ENCODE peak calls at places on chromosomes 11 and 22, in ten cellular contexts. O, I, R, N, Z, D, J, M, A and F are unnamed samples. For H3K4me1, the result is how much of the 10 kb centered on the place peaks cover.

GRCh38 chr22:32583921-32584335 is 109.3 kb downstream of the FBXO7 start:
- DNase-seq in O (peak), I (no peak), R (no peak), N (no peak), Z (no peak), D (no peak), J (no peak), M (no peak), A (no peak), F (peak)

GRCh38 chr11:112437096-112437495 is 176.4 kb upstream of the PLET1 start:
- DNase-seq in O (no peak), I (no peak), R (no peak), N (no peak), Z (no peak), D (no peak), J (no peak), M (no peak), A (no peak), F (no peak)

GRCh38 chr11:3228445-3228829 is 3.8 kb downstream of the MRGPRE start:
- DNase-seq in O (no peak), I (no peak), R (no peak), N (no peak), Z (no peak), D (no peak), J (no peak), M (no peak), A (no peak), F (no peak)

GRCh38 chr11:46737699-46738098 is 18.7 kb downstream of the F2 start:
- DNase-seq in O (no peak), I (no peak), R (no peak), N (no peak), Z (no peak), D (no peak), J (no peak), M (no peak), A (no peak), F (no peak)

GRCh38 chr22:50104149-50104548 is 14.3 kb downstream of the MOV10L1 start:
- DNase-seq in O (no peak), I (no peak), R (no peak), N (no peak), Z (no peak), D (no peak), J (no peak), M (no peak), A (no peak), F (no peak)

GRCh38 chr11:79227732-79228416 is 213.0 kb downstream of the TENM4 start:
- DNase-seq in O (no peak), I (no peak), R (no peak), N (no peak), Z (no peak), D (no peak), J (peak), M (no peak), A (no peak), F (no peak)

GRCh38 chr11:72079776-72080325 is 491 bp downstream of the NUMA1 start:
- DNase-seq in O (no peak), I (no peak), R (no peak), N (no peak), Z (peak), D (no peak), J (no peak), M (no peak), A (peak), F (no peak)

GRCh38 chr11:13931356-13931755 is 31.2 kb upstream of the SPON1 start:
- DNase-seq in O (no peak), I (no peak), R (no peak), N (no peak), Z (no peak), D (no peak), J (no peak), M (no peak), A (no peak), F (no peak)

GRCh38 chr22:36220457-36220921 is 18.8 kb downstream of the APOL2 start:
- DNase-seq in O (peak), I (no peak), R (no peak), N (no peak), Z (no peak), D (no peak), J (peak), M (no peak), A (no peak), F (no peak)

GRCh38 chr22:41062146-41062545 is 30.2 kb upstream of the EP300 start:
- DNase-seq in O (no peak), I (no peak), R (no peak), N (no peak), Z (no peak), D (no peak), J (no peak), M (no peak), A (no peak), F (no peak)

GRCh38 chr11:130825621-130826020 is 90.7 kb downstream of the SNX19 start:
- DNase-seq in O (no peak), I (no peak), R (no peak), N (no peak), Z (no peak), D (no peak), J (no peak), M (no peak), A (no peak), F (no peak)

DNA sequence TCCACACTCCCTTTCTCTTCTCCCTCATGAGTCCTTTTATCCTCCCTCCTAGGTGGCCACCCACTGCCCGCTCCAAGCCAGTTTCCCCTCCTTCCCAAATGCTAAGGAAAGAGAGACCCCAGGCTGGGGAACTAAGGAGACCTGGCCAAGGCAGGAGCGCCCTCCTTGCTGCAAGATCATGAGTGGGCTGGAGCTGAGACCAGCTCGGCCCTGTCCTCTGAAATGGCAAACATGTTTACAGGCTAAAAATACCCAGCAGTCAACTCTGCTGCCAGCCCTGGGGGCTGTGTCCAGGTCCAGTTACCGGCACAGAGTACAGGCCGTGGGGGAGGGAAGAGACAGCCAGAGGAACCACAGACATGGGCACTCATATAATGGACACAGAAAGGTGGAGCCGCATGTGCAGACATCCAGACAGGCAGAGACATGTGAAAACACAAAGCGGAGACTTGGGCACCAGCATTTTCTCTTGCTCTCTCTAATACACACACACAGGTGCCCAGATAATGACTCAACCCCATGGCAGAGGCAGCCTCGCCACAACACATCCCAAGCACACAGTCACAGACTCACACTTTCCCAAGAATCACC is 1.2 kb upstream of the AHNAK start:
- DNase-seq in O (no peak), I (peak), R (no peak), N (no peak), Z (no peak), D (no peak), J (peak), M (no peak), A (no peak), F (no peak)
- H3K4me1 ChIP-seq in O (under half), I (half or more), R (under half), N (under half), Z (half or more), D (half or more), J (under half), M (half or more), A (half or more), F (under half)

DNA sequence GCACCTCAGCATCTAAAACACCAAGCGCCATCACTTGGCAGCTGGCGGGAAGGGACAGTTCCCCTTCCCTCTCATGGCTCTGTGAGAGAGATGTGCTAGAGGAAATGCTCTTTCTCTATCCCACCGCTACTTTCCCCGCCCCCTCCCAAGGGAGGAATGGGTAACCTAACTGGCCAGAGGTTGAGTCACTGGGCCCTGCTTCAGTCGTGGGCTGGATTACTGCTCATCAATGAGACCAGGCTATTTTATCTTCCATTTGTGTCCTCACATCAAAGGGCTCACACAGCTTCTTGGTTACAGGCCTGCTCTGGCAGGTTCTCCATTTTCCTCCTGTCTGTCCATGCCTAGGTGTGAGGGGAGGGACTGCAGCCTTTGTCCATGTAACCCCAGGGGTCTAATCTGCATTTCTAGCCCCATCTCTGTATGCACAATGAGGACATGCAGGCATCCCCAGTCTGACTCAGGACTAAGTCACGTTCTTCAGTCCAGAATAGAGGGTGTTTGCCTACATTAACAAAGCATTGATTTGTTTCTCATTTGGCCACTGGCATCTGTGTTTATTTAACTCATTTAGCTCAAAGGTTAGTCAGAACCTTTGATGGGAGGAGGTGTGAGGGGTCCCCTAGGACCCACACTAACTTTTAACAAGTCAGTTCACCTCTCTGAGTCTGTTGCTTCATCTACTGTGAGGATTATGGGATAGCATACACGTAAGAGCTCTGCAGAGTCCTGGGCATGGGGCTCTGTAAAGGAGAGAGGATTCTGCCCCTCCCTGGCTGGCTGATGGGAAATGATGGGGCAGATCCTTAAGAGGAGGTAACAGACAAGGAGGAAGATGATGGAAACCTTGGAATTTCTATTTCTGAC is 99.1 kb downstream of the XRRA1 start:
- DNase-seq in O (no peak), I (no peak), R (no peak), N (no peak), Z (no peak), D (peak), J (peak), M (no peak), A (no peak), F (peak)
- H3K4me3 ChIP-seq in O (no peak), I (no peak), R (no peak), N (no peak), Z (no peak), D (no peak), J (no peak), M (no peak), A (no peak), F (no peak)

DNA sequence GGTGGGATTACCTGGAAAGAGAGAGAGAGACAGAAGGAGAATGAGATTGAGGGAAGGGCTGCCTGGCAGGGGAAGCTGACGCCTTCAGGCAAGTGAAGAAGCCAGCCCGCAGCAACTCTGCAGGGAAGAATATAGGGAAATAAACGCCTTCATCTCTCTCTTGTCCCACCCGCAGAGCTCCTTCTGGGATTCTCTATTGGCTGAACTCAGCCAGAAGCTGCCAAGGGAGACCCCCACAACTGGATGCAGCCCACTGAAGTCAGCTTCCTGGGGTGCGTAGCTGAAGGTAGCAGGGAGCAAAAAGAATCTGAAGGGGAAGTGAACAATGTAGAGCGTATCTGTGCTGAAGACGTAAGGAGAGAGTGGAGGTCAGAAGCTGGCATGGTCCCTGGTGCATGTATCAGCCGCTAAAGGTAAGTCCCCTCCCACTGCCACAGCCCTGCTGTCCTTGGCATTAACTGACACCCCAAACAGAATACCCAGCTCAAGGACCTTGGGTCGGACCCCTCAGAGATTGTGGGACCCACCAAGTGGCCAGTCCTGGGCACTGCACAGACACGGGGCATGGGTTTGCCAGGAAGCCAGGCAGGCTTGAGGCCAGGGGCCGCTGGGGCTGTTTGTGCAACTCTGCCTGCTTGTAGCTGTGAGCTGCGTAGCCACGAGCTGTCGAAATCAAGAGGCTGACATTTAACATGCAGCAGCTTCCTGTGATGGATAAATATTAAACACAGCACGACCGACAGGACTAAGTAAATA is 469.9 kb downstream of the MN1 start:
- DNase-seq in O (peak), I (peak), R (peak), N (no peak), Z (peak), D (peak), J (peak), M (peak), A (peak), F (peak)
- TF ChIP-seq CTCF in O (no peak), I (peak), R (peak), N (peak), Z (peak), D (peak), J (peak), M (peak), A (peak), F (peak)

DNA sequence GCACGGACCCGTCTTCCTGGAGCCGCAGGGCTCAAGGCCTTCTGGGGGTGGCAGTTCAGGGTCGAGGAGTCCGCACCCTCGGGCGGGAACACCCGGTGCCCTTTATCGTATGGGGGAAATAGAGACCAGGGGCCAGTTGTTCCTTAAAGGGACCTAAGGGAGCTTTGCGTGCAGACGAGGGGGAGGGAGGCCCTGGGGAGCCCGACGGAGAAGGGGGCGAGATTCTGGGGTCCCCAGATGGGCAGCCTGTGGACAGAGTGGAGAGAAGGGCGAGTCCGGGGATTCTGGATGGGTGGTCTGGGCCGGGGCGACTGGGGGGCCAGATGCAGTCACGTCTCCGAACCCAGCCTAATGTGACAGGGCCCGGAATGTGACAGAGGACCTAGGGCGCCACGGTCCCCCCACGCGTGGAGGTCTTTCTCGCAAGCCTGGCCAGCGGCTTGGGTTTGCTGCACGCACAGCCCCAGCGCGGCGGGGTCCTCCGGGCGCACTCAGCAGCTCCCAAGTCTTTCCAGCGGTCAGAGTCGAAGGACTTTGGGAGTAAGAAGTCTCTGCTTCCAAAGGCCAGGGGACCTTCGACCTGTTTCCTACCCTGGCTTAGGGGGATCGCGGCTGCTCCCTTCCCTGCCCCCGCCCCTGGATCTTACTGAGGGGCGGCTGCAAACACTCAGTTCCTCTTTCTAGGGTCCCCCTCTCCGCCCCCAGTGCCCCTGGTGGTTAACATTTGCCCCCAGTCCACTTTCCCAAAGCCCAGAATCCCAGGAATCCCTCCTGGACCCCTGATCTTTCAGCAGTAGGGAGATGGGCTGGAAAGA is 542 bp downstream of the TUBA8 start:
- DNase-seq in O (no peak), I (no peak), R (no peak), N (no peak), Z (no peak), D (no peak), J (peak), M (no peak), A (no peak), F (no peak)
- H3K4me1 ChIP-seq in O (under half), I (under half), R (under half), N (under half), Z (under half), D (under half), J (under half), M (under half), A (under half), F (under half)

DNA sequence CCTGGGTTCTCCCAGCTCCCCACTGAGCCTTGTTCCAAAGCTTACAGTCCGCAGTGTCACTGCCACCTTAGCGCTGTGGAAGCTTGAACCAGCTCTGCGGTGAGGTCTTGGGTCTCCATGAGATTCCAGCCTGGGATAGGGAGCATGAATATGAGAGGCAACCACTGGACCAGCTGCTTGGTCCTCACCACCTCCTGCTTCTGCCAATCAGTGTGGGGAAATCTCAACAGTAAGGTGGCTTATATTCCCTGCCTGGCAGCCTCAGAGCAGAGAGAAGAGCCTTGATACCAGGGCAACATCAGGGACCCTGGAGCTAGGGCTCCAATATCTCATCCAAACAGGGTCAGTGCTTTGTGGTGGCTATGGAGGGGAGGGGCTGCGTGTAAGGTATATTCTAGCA is 912 bp downstream of the CD44 start:
- DNase-seq in O (no peak), I (no peak), R (no peak), N (no peak), Z (peak), D (no peak), J (no peak), M (no peak), A (no peak), F (no peak)
- H3K4me3 ChIP-seq in O (peak), I (peak), R (peak), N (peak), Z (peak), D (peak), J (peak), M (peak), A (peak), F (peak)

DNA sequence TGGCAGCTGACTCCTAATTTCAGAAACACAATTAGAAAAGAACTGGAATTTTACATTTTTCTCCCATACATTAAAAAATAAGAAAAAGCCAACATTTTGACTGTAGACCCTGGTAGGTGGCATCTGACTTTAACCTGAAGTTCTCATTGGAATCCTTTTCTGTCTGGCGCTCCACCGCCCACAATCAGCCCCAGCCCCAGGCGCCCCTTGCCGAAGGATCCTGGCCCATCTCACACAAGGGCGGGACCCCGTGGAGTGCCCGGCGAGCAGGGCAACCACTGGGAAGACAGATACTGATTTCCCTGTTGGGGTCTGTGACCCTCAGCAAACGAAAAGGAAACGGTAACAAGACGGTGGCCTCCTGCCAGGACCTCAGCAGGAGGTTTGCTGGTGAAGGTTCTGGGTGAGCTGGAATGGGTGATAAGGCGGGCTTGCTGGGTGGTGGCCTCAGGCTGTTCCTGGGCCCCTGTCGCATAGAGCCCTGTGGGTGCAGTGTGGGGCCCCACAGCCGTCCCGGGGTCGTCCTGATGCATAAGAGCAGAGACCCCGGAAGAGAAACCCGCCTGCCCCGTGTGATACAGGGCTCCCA is 15.7 kb downstream of the TSPO start:
- DNase-seq in O (no peak), I (no peak), R (no peak), N (no peak), Z (no peak), D (no peak), J (no peak), M (no peak), A (no peak), F (no peak)
- TF ChIP-seq CTCF in O (no peak), I (no peak), R (no peak), N (no peak), Z (no peak), D (no peak), J (no peak), M (no peak), A (no peak), F (no peak)